ENCODE peak calls at places on chromosomes 2 and 18, in five cellular contexts. Z is HCT116, H is K562, Q is HepG2, C is H1. I is an unnamed sample.

GRCh38 chr2:108492364-108492763 is 41.9 kb upstream of the LIMS1 start:
- DNase-seq in Z (no peak), H (no peak), C (no peak), Q (peak), I (no peak)

GRCh38 chr2:19425419-19425818 is 67.0 kb upstream of the OSR1 start:
- DNase-seq in H (no peak), Z (no peak), Q (no peak), C (no peak), I (no peak)

GRCh38 chr2:233938676-233939370 is 21.6 kb downstream of the TRPM8 start:
- DNase-seq in Z (no peak), C (no peak), H (no peak), Q (no peak), I (no peak)

GRCh38 chr2:43405829-43406228 is 179.4 kb upstream of the ZFP36L2 start:
- DNase-seq in C (no peak), H (no peak), Z (no peak), Q (no peak), I (no peak)

GRCh38 chr2:159712929-159713575 is 746 bp downstream of the MARCHF7 start:
- DNase-seq in C (no peak), H (no peak), Q (peak), Z (no peak), I (no peak)

GRCh38 chr2:106197878-106198277 is 3.8 kb upstream of the UXS1 start:
- DNase-seq in Z (no peak), H (no peak), C (no peak), Q (peak), I (no peak)

GRCh38 chr2:109237792-109238191 is 108.8 kb downstream of the SH3RF3 start:
- DNase-seq in Q (no peak), Z (no peak), H (no peak), C (no peak), I (no peak)

GRCh38 chr2:203763425-203764272 is 57.2 kb downstream of the CD28 start:
- DNase-seq in Q (no peak), Z (no peak), C (no peak), H (no peak), I (no peak)

GRCh38 chr2:1406434-1406833 is 6.8 kb upstream of the TPO start:
- DNase-seq in Q (no peak), H (no peak), Z (no peak), C (no peak), I (no peak)

GRCh38 chr18:33700513-33700976 is 122.5 kb downstream of the ASXL3 start:
- DNase-seq in H (no peak), C (no peak), Q (no peak), Z (no peak), I (no peak)

GRCh38 chr2:241576293-241576654 is 17.7 kb downstream of the BOK start:
- DNase-seq in H (no peak), Z (no peak), Q (no peak), C (no peak), I (no peak)

GRCh38 chr2:128026422-128027277 is 1.2 kb downstream of the SAP130 start:
- DNase-seq in H (no peak), Q (no peak), Z (no peak), C (no peak), I (no peak)

GRCh38 chr2:168119519-168120141 is 127.8 kb downstream of the STK39 start:
- DNase-seq in Z (peak), Q (peak), C (no peak), H (peak), I (peak)

GRCh38 chr2:170563401-170563800 is 151.7 kb upstream of the SP5 start:
- DNase-seq in Z (no peak), Q (no peak), C (no peak), H (no peak), I (no peak)

GRCh38 chr2:175080479-175080878 is 75.3 kb upstream of the CHN1 start:
- DNase-seq in C (no peak), H (no peak), Q (no peak), Z (no peak), I (no peak)

GRCh38 chr18:63098014-63098981 is 221.3 kb downstream of the BCL2 start:
- DNase-seq in H (no peak), Q (no peak), Z (no peak), C (no peak), I (no peak)

GRCh38 chr2:6139916-6140315 is 447.7 kb downstream of the SOX11 start:
- DNase-seq in Z (no peak), Q (peak), C (no peak), H (no peak), I (no peak)

GRCh38 chr2:235394278-235394828 is 99.5 kb upstream of the AGAP1 start:
- DNase-seq in Q (peak), C (no peak), H (no peak), Z (peak), I (no peak)

GRCh38 chr2:181616715-181617114 is 40.2 kb downstream of the CERKL start:
- DNase-seq in H (no peak), Z (no peak), C (no peak), Q (no peak), I (no peak)

GRCh38 chr2:238636269-238637073 is 209.7 kb downstream of the ASB1 start:
- DNase-seq in Q (no peak), H (no peak), C (peak), Z (no peak), I (no peak)

GRCh38 chr2:149559341-149560068 is 28.1 kb downstream of the MMADHC start:
- DNase-seq in Z (no peak), H (no peak), Q (no peak), C (no peak), I (no peak)

GRCh38 chr2:201114846-201115245 is 1.1 kb upstream of the CFLAR start:
- DNase-seq in H (no peak), Z (no peak), C (no peak), Q (no peak), I (no peak)
- TF ChIP-seq ZNF274 in H (no peak), Z (no peak), C (no peak), Q (no peak), I (no peak)

DNA sequence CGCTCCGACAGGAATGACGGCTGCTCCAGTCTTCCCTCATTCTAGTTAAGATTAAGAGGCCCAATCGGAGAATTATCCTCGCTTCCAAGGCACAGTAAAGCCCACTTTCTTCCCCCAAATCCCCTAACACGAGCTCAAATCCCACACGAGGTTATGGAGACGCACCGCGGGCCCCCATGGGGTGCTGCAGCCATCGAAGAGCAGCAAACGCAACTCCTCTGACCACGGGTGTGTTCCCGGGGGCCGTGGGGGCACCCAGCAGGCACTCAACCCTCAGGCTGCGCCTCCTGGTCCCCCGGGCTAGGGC is 446 bp downstream of the COPS9 start:
- DNase-seq in Z (no peak), Q (no peak), H (no peak), C (no peak), I (no peak)
- TF ChIP-seq YY1 in Z (no peak), Q (no peak), H (no peak), C (no peak), I (no peak)

DNA sequence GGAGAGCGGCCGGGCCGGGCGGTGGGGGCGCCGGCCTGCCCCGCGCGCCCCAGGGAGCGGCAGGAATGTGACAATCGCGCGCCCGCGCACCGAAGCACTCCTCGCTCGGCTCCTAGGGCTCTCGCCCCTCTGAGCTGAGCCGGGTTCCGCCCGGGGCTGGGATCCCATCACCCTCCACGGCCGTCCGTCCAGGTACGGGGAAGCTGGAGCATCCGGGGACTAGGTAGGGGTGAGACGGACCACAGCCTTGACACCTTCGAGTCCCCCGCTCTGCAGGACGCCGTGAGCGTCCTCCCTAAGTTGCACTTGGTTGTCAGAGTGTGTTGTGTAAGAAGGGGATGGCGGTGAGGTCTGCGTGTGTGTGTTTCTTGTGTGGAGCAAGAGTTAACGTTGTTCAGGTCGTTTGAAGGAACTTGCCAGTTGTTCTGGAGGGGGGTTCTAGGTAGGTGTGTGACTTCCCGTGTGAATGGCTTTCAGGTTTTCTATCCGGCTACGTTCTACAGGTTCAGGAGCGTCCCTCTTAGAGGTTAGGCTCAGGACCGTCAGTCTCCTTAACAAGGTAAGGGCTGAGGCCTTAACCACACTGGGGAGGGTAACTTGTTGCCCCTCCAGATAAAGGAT is 393 bp downstream of the IL1R1 start:
- DNase-seq in H (no peak), C (peak), Z (no peak), Q (peak), I (no peak)
- TF ChIP-seq ZNF274 in H (no peak), C (no peak), Z (no peak), Q (no peak), I (no peak)

GRCh38 chr2:26521913-26522180 is 43.9 kb upstream of the OTOF start:
- DNase-seq in Z (no peak), H (no peak), Q (no peak), C (no peak), I (no peak)

GRCh38 chr2:26521054-26521912 is 43.4 kb upstream of the OTOF start:
- DNase-seq in H (peak), Z (peak), Q (peak), C (peak), I (peak)

GRCh38 chr2:26516781-26517180 is 38.9 kb upstream of the OTOF start:
- DNase-seq in Z (no peak), C (no peak), Q (no peak), H (no peak), I (no peak)

GRCh38 chr2:26520065-26520464 is 42.1 kb upstream of the OTOF start:
- DNase-seq in Q (no peak), H (no peak), Z (no peak), C (no peak), I (no peak)

GRCh38 chr2:26519396-26519991 is 41.6 kb upstream of the OTOF start:
- DNase-seq in Q (no peak), C (no peak), H (no peak), Z (no peak), I (no peak)
- TF ChIP-seq YY1 in Q (no peak), C (no peak), H (no peak), Z (no peak), I (no peak)

GRCh38 chr2:219567131-219567530 is 4.2 kb downstream of the OBSL1 start:
- DNase-seq in C (no peak), H (no peak), Q (no peak), Z (no peak), I (no peak)

GRCh38 chr2:219569041-219569440 is 2.3 kb downstream of the OBSL1 start:
- DNase-seq in H (no peak), Z (no peak), C (no peak), Q (no peak), I (no peak)

GRCh38 chr2:219567791-219568361 is 3.5 kb downstream of the OBSL1 start:
- DNase-seq in C (no peak), H (no peak), Z (no peak), Q (no peak), I (no peak)

GRCh38 chr2:219565130-219566080 is 5.9 kb downstream of the OBSL1 start:
- DNase-seq in Q (no peak), Z (no peak), H (no peak), C (no peak), I (peak)

GRCh38 chr2:219566640-219567039 is 4.7 kb downstream of the OBSL1 start:
- DNase-seq in C (no peak), Z (no peak), Q (no peak), H (no peak), I (no peak)
- TF ChIP-seq ZNF274 in C (no peak), Z (no peak), Q (no peak), H (no peak), I (no peak)

DNA sequence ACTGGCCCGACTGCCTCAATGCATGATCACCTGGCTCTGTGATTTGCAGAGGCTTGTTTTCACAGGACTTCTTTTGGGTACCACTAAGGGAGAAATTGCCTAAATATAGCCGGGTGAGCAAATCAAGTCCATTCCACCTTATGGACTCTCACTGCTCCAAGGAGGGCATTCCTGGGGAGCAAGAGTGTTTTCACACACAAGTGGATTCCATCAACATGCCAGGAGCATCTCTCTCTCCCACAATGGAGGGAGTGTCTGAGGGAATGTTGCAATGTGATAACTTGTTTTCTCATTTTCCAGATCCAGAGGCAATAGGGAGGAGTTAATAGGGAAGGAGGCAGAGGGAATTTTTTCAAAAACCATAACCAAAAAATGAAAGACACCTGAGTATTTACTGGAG is 250.7 kb downstream of the SATB2 start:
- DNase-seq in Z (no peak), H (no peak), C (no peak), Q (no peak), I (no peak)
- TF ChIP-seq YY1 in Z (no peak), H (no peak), C (no peak), Q (no peak), I (no peak)

DNA sequence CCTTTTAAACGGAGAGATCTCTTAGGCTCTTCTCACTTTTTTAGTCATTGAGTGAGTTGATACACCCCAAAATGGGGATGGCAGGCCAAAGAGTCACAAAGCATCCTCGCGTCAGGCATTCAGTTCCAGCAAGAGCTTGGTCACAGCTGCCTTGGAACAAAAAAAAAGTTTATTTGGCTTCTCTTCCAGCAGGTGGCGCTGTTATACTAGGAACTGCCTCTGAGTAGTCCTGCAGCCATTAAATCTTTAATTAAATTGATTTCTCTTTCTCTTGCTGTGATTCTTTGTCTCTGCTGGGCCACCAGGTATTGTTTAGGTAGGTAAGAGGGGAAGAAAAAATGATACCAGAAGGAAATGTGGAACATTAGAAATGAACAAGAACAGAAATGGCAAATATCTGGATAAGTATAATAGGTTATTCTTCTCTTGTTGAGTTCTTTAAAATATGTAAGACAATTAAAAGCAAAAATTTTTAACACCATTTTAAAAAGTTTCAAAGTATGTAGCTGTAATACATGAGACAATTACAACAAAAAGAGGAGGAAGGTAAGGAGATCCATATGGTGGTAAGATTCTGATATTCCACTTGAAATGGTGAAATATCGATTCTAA is 175.1 kb downstream of the GALNT1 start:
- DNase-seq in H (peak), Q (peak), Z (peak), C (peak), I (peak)
- TF ChIP-seq ZNF274 in H (no peak), Q (no peak), Z (no peak), C (no peak), I (no peak)

GRCh38 chr2:60567919-60568874 is 14.7 kb upstream of the BCL11A start:
- DNase-seq in H (no peak), C (no peak), Z (no peak), Q (no peak), I (no peak)
- TF ChIP-seq YY1 in H (no peak), C (no peak), Z (no peak), Q (no peak), I (no peak)

GRCh38 chr18:22322251-22322691 is 95.4 kb downstream of the CTAGE1 start:
- DNase-seq in Z (no peak), C (no peak), H (no peak), Q (no peak), I (no peak)
- TF ChIP-seq ZNF274 in Z (no peak), C (no peak), H (no peak), Q (no peak), I (no peak)

GRCh38 chr2:196971574-196972279 is 45.2 kb upstream of the PGAP1 start:
- DNase-seq in H (no peak), C (no peak), Z (no peak), Q (no peak), I (no peak)
- TF ChIP-seq YY1 in H (no peak), C (no peak), Z (no peak), Q (no peak), I (no peak)